ENCODE peak calls at places on chromosomes 6 and 20, in four cellular contexts. K, D, T and M are unnamed samples.

GRCh38 chr6:148935705-148936306 is 189.0 kb downstream of the UST start:
- DNase-seq in K (no peak), D (no peak), T (no peak), M (no peak)

GRCh38 chr6:149484733-149485700 is at the start of gene ZC3H12D:
- DNase-seq in D (peak), T (no peak), K (no peak), M (peak)

GRCh38 chr6:36364669-36365479 is 22.6 kb downstream of the ETV7 start:
- DNase-seq in K (no peak), D (no peak), T (no peak), M (no peak)

GRCh38 chr6:121309768-121310473 is 24.4 kb downstream of the TBC1D32 start:
- DNase-seq in K (no peak), D (no peak), T (no peak), M (no peak)

GRCh38 chr20:62010551-62011402 is 54.9 kb downstream of the TAF4 start:
- DNase-seq in T (peak), K (peak), D (peak), M (peak)

GRCh38 chr6:30646450-30647038 is 389 bp upstream of the C6orf136 start:
- DNase-seq in K (peak), D (no peak), T (no peak), M (no peak)

GRCh38 chr20:59120491-59120890 is 43.1 kb upstream of the ZNF831 start:
- DNase-seq in K (no peak), T (no peak), D (peak), M (peak)

GRCh38 chr6:111840821-111841220 is 32.4 kb downstream of the FYN start:
- DNase-seq in T (no peak), K (no peak), D (no peak), M (no peak)

GRCh38 chr6:157873735-157874344 is 50.8 kb downstream of the SNX9 start:
- DNase-seq in D (peak), K (peak), T (peak), M (peak)

GRCh38 chr6:130517444-130517931 is 151.7 kb downstream of the TMEM200A start:
- DNase-seq in T (no peak), K (no peak), D (no peak), M (no peak)

GRCh38 chr20:49508435-49509199 is 26.1 kb upstream of the KCNB1 start:
- DNase-seq in K (no peak), D (no peak), T (peak), M (no peak)

GRCh38 chr6:25410102-25410501 is 130.9 kb downstream of the CARMIL1 start:
- DNase-seq in T (no peak), D (no peak), K (no peak), M (peak)